ENCODE peak calls at places on chromosomes 4 and X, in eight cellular contexts. Z, G, K, V, M, E, T and P are unnamed samples.

GRCh38 chr4:75547647-75548387 is 8.0 kb upstream of the ODAPH start:
- DNase-seq in K (no peak), M (no peak), T (peak), Z (peak), G (peak), E (peak), V (no peak), P (no peak)

GRCh38 chr4:77201343-77201742 is 44.3 kb downstream of the CCNG2 start:
- DNase-seq in G (no peak), E (no peak), Z (no peak), K (no peak), M (no peak), T (no peak), V (no peak), P (no peak)

GRCh38 chrX:8848921-8849320 is 47.7 kb upstream of the FAM9A start:
- DNase-seq in T (no peak), K (no peak), E (no peak), G (no peak), V (no peak), M (no peak), Z (no peak), P (no peak)

GRCh38 chr4:177177446-177178160 is 132.1 kb upstream of the NEIL3 start:
- DNase-seq in T (no peak), E (peak), G (no peak), Z (peak), M (no peak), K (no peak), V (no peak), P (no peak)

GRCh38 chrX:39759526-39760224 is 338.1 kb downstream of the BCOR start:
- DNase-seq in Z (peak), V (no peak), M (peak), E (peak), T (peak), K (peak), G (peak), P (peak)

GRCh38 chrX:67555578-67556203 is 11.9 kb downstream of the AR start:
- DNase-seq in M (no peak), T (peak), Z (peak), G (peak), V (no peak), K (no peak), E (peak), P (no peak)

GRCh38 chr4:79578613-79579012 is 170.6 kb upstream of the GK2 start:
- DNase-seq in Z (no peak), G (no peak), E (no peak), M (no peak), K (no peak), V (no peak), T (no peak), P (no peak)

GRCh38 chr4:114691865-114692264 is 93.3 kb downstream of the UGT8 start:
- DNase-seq in G (no peak), V (no peak), E (no peak), T (no peak), M (no peak), K (no peak), Z (no peak), P (no peak)

GRCh38 chr4:681736-682451 is 7.1 kb downstream of the SLC49A3 start:
- DNase-seq in K (no peak), Z (no peak), E (no peak), T (peak), G (peak), M (no peak), V (no peak), P (no peak)

GRCh38 chr4:158870282-158871049 is 101.6 kb downstream of the FNIP2 start:
- DNase-seq in V (no peak), K (no peak), T (no peak), E (no peak), Z (no peak), G (no peak), M (no peak), P (no peak)

GRCh38 chrX:37746268-37746931 is 33.5 kb upstream of the CYBB start:
- DNase-seq in M (no peak), K (no peak), V (no peak), E (peak), G (no peak), T (no peak), Z (no peak), P (no peak)

GRCh38 chr4:184473515-184474260 is 662 bp downstream of the IRF2 start:
- DNase-seq in M (peak), K (no peak), T (peak), Z (peak), E (peak), V (no peak), G (no peak), P (no peak)

GRCh38 chr4:36226430-36227227 is 17.7 kb downstream of the ARAP2 start:
- DNase-seq in G (no peak), M (no peak), E (no peak), K (no peak), T (no peak), Z (no peak), V (no peak), P (no peak)

GRCh38 chr4:3255611-3256186 is 6.7 kb downstream of the MSANTD1 start:
- DNase-seq in V (no peak), G (no peak), E (no peak), M (no peak), T (no peak), K (no peak), Z (no peak), P (peak)